ENCODE peak calls at places on chromosomes 12 and 14, in eight cellular contexts. B is caudate nucleus; V is stimulated activated CD4-positive, alpha-beta T cell treated with anti-CD3 and anti-CD28 coated beads, Interleukin-15, amount 100 ng/mL, for 24 hours; I is GM23338; J is mucosa of descending colon; T is A172; R is anterior cingulate cortex; H is HuH-7. L is an unnamed sample.

GRCh38 chr14:59415836-59416620 is 49.2 kb downstream of the GPR135 start:
- DNase-seq in B (no peak), V (no peak), I (no peak), J (no peak), T (no peak), R (no peak), H (no peak), L (no peak)

GRCh38 chr12:91289072-91289471 is 106.5 kb upstream of the DCN start:
- DNase-seq in B (no peak), V (no peak), I (no peak), J (no peak), T (no peak), R (no peak), H (no peak), L (no peak)

GRCh38 chr12:95648990-95649791 is 97.9 kb upstream of the USP44 start:
- DNase-seq in B (no peak), V (no peak), I (no peak), J (no peak), T (peak), R (no peak), H (no peak), L (peak)

GRCh38 chr12:5085896-5086295 is 42.2 kb downstream of the KCNA5 start:
- DNase-seq in B (no peak), V (no peak), I (no peak), J (no peak), T (peak), R (no peak), H (no peak), L (no peak)

GRCh38 chr12:106296179-106296877 is 6.2 kb upstream of the TCP11L2 start:
- DNase-seq in B (no peak), V (no peak), I (no peak), J (no peak), T (peak), R (no peak), H (no peak), L (no peak)

GRCh38 chr12:113138826-113139225 is 3.3 kb upstream of the RASAL1 start:
- DNase-seq in B (no peak), V (no peak), I (no peak), J (no peak), T (no peak), R (no peak), H (no peak), L (no peak)

GRCh38 chr12:88935856-88936255 is 355.6 kb upstream of the KITLG start:
- DNase-seq in B (no peak), V (no peak), I (no peak), J (no peak), T (no peak), R (no peak), H (no peak), L (no peak)

GRCh38 chr14:59333235-59333634 is 131.9 kb downstream of the GPR135 start:
- DNase-seq in B (no peak), V (no peak), I (no peak), J (no peak), T (no peak), R (no peak), H (no peak), L (no peak)

GRCh38 chr12:133026996-133027395 is 10.3 kb upstream of the ZNF84 start:
- DNase-seq in B (no peak), V (no peak), I (no peak), J (no peak), T (peak), R (no peak), H (no peak), L (no peak)

GRCh38 chr12:69131073-69131472 is 108.3 kb upstream of the CPSF6 start:
- DNase-seq in B (no peak), V (no peak), I (peak), J (no peak), T (no peak), R (no peak), H (no peak), L (no peak)

GRCh38 chr12:97801471-97802045 is 339.0 kb downstream of the RMST start:
- DNase-seq in B (no peak), V (no peak), I (no peak), J (no peak), T (no peak), R (no peak), H (no peak), L (peak)

GRCh38 chr12:9870311-9870866 is 1.2 kb upstream of the CLEC2B start:
- DNase-seq in B (no peak), V (peak), I (no peak), J (no peak), T (peak), R (no peak), H (no peak), L (no peak)

L was measured in HAP-1.